ENCODE peak calls at places on chromosomes 4 and X, in four cellular contexts. R, K, C and P are unnamed samples.

GRCh38 chr4:120918788-120919187 is 3.7 kb downstream of the PRDM5 start:
- DNase-seq in K (no peak), C (no peak), R (no peak), P (no peak)

GRCh38 chr4:38119663-38120374 is 159.6 kb downstream of the PTTG2 start:
- DNase-seq in K (no peak), C (peak), R (no peak), P (no peak)

GRCh38 chr4:183657564-183657963 is 1.4 kb downstream of the RWDD4 start:
- DNase-seq in K (peak), C (no peak), R (no peak), P (no peak)

GRCh38 chr4:72582853-72583252 is 13.8 kb upstream of the ADAMTS3 start:
- DNase-seq in K (no peak), C (no peak), R (no peak), P (no peak)

GRCh38 chr4:142558851-142559250 is 287.2 kb downstream of the INPP4B start:
- DNase-seq in R (no peak), C (no peak), K (no peak), P (no peak)

GRCh38 chrX:129679856-129680255 is 25.1 kb upstream of the APLN start:
- DNase-seq in C (peak), K (peak), R (no peak), P (peak)

GRCh38 chrX:150269613-150270254 is 93.4 kb upstream of the MAMLD1 start:
- DNase-seq in K (no peak), R (no peak), C (no peak), P (no peak)

GRCh38 chr4:138307319-138307718 is 65.2 kb upstream of the SLC7A11 start:
- DNase-seq in C (no peak), R (no peak), K (no peak), P (no peak)

GRCh38 chr4:184286346-184286745 is 68.7 kb upstream of the ENPP6 start:
- DNase-seq in R (no peak), C (no peak), K (no peak), P (no peak)

GRCh38 chrX:10288400-10288799 is 131.6 kb downstream of the CLCN4 start:
- DNase-seq in K (no peak), R (no peak), C (no peak), P (no peak)

GRCh38 chr4:78293841-78294301 is 236.7 kb downstream of the FRAS1 start:
- DNase-seq in R (no peak), C (peak), K (peak), P (peak)

GRCh38 chr4:47705326-47705981 is 132.4 kb downstream of the CORIN start:
- DNase-seq in R (no peak), C (peak), K (peak), P (no peak)

GRCh38 chr4:15681067-15681371 is 608 bp upstream of the FAM200B start:
- DNase-seq in C (no peak), R (no peak), K (no peak), P (no peak)

GRCh38 chr4:3656441-3657376 is 109.5 kb upstream of the ADRA2C start:
- DNase-seq in C (no peak), R (no peak), K (no peak), P (no peak)

GRCh38 chr4:93770201-93770600 is 58.4 kb upstream of the ATOH1 start:
- DNase-seq in R (no peak), K (no peak), C (no peak), P (peak)

GRCh38 chr4:147753047-147753446 is 21.2 kb downstream of the ARHGAP10 start:
- DNase-seq in C (no peak), R (no peak), K (no peak), P (no peak)